ENCODE peak calls at places on chromosomes 11 and 22, in seven cellular contexts. One of them, this sample, is unnamed.

GRCh38 chr11:115190196-115190595 is 314.0 kb downstream of the CADM1 start:
- DNase-seq in stomach: no peak
- DNase-seq in dorsolateral prefrontal cortex: no peak
- DNase-seq in hepatocyte: no peak
- DNase-seq in colonic mucosa: no peak
- DNase-seq in lower lobe of right lung: no peak
- DNase-seq in uterus: no peak
- DNase-seq in this sample: no peak

GRCh38 chr22:29797351-29797750 is 30.2 kb downstream of the UQCR10 start:
- DNase-seq in dorsolateral prefrontal cortex: no peak
- DNase-seq in hepatocyte: no peak
- DNase-seq in uterus: no peak
- DNase-seq in lower lobe of right lung: no peak
- DNase-seq in colonic mucosa: no peak
- DNase-seq in stomach: no peak
- DNase-seq in this sample: no peak

GRCh38 chr11:20668410-20668809 is 976 bp upstream of the NELL1 start:
- DNase-seq in colonic mucosa: no peak
- DNase-seq in stomach: no peak
- DNase-seq in uterus: no peak
- DNase-seq in lower lobe of right lung: no peak
- DNase-seq in hepatocyte: no peak
- DNase-seq in dorsolateral prefrontal cortex: no peak
- DNase-seq in this sample: no peak

GRCh38 chr22:33803371-33803770 is 116.9 kb downstream of the LARGE1 start:
- DNase-seq in colonic mucosa: no peak
- DNase-seq in stomach: no peak
- DNase-seq in dorsolateral prefrontal cortex: no peak
- DNase-seq in hepatocyte: peak; percentile 46
- DNase-seq in lower lobe of right lung: no peak
- DNase-seq in uterus: peak; percentile 30
- DNase-seq in this sample: peak; percentile 10

GRCh38 chr11:57219021-57219627 is 17.9 kb downstream of the APLNR start:
- DNase-seq in lower lobe of right lung: no peak
- DNase-seq in hepatocyte: no peak
- DNase-seq in colonic mucosa: no peak
- DNase-seq in dorsolateral prefrontal cortex: no peak
- DNase-seq in uterus: no peak
- DNase-seq in stomach: no peak
- DNase-seq in this sample: no peak

GRCh38 chr11:43866520-43866919 is 14.1 kb upstream of the ALKBH3 start:
- DNase-seq in stomach: no peak
- DNase-seq in dorsolateral prefrontal cortex: no peak
- DNase-seq in uterus: no peak
- DNase-seq in hepatocyte: no peak
- DNase-seq in colonic mucosa: no peak
- DNase-seq in lower lobe of right lung: no peak
- DNase-seq in this sample: no peak

GRCh38 chr11:121082670-121083069 is 18.4 kb upstream of the TECTA start:
- DNase-seq in colonic mucosa: no peak
- DNase-seq in hepatocyte: peak; percentile 38
- DNase-seq in dorsolateral prefrontal cortex: no peak
- DNase-seq in lower lobe of right lung: no peak
- DNase-seq in stomach: no peak
- DNase-seq in uterus: no peak
- DNase-seq in this sample: no peak

GRCh38 chr22:37199839-37200161 is 11.8 kb upstream of the C1QTNF6 start:
- DNase-seq in stomach: no peak
- DNase-seq in colonic mucosa: peak; percentile 70
- DNase-seq in lower lobe of right lung: no peak
- DNase-seq in hepatocyte: peak; percentile 65
- DNase-seq in uterus: no peak
- DNase-seq in dorsolateral prefrontal cortex: no peak
- DNase-seq in this sample: no peak

GRCh38 chr22:48182036-48182435 is 1419.6 kb downstream of the TBC1D22A start:
- DNase-seq in hepatocyte: no peak
- DNase-seq in colonic mucosa: no peak
- DNase-seq in dorsolateral prefrontal cortex: no peak
- DNase-seq in stomach: no peak
- DNase-seq in lower lobe of right lung: no peak
- DNase-seq in uterus: no peak
- DNase-seq in this sample: no peak

GRCh38 chr11:124756753-124757227 is 4.7 kb upstream of the VSIG2 start:
- DNase-seq in colonic mucosa: no peak
- DNase-seq in uterus: no peak
- DNase-seq in lower lobe of right lung: no peak
- DNase-seq in stomach: no peak
- DNase-seq in dorsolateral prefrontal cortex: no peak
- DNase-seq in hepatocyte: no peak
- DNase-seq in this sample: no peak

GRCh38 chr11:10500757-10501684 is 40.0 kb downstream of the RNF141 start:
- DNase-seq in colonic mucosa: peak; percentile 13
- DNase-seq in lower lobe of right lung: no peak
- DNase-seq in stomach: no peak
- DNase-seq in uterus: no peak
- DNase-seq in hepatocyte: no peak
- DNase-seq in dorsolateral prefrontal cortex: no peak
- DNase-seq in this sample: no peak

GRCh38 chr11:19912206-19913118 is 199.8 kb downstream of the NAV2 start:
- DNase-seq in hepatocyte: no peak
- DNase-seq in uterus: no peak
- DNase-seq in lower lobe of right lung: no peak
- DNase-seq in dorsolateral prefrontal cortex: no peak
- DNase-seq in colonic mucosa: no peak
- DNase-seq in stomach: no peak
- DNase-seq in this sample: no peak

GRCh38 chr11:18347471-18348125 is 25.2 kb downstream of the GTF2H1 start:
- DNase-seq in colonic mucosa: no peak
- DNase-seq in lower lobe of right lung: no peak
- DNase-seq in hepatocyte: no peak
- DNase-seq in stomach: no peak
- DNase-seq in dorsolateral prefrontal cortex: no peak
- DNase-seq in uterus: no peak
- DNase-seq in this sample: no peak

GRCh38 chr11:22426915-22427314 is 88.7 kb downstream of the SLC17A6 start:
- DNase-seq in stomach: no peak
- DNase-seq in colonic mucosa: no peak
- DNase-seq in hepatocyte: no peak
- DNase-seq in uterus: no peak
- DNase-seq in dorsolateral prefrontal cortex: no peak
- DNase-seq in lower lobe of right lung: no peak
- DNase-seq in this sample: no peak

GRCh38 chr11:26930518-26931247 is 63.2 kb upstream of the FIBIN start:
- DNase-seq in lower lobe of right lung: no peak
- DNase-seq in uterus: no peak
- DNase-seq in dorsolateral prefrontal cortex: no peak
- DNase-seq in hepatocyte: peak; percentile 16
- DNase-seq in stomach: no peak
- DNase-seq in colonic mucosa: no peak
- DNase-seq in this sample: no peak

GRCh38 chr11:126564588-126564987 is 209.1 kb downstream of the ST3GAL4 start:
- DNase-seq in colonic mucosa: no peak
- DNase-seq in hepatocyte: no peak
- DNase-seq in stomach: no peak
- DNase-seq in lower lobe of right lung: no peak
- DNase-seq in dorsolateral prefrontal cortex: no peak
- DNase-seq in uterus: no peak
- DNase-seq in this sample: no peak

GRCh38 chr11:111654611-111655010 is 52.4 kb downstream of the SIK2 start:
- DNase-seq in stomach: no peak
- DNase-seq in dorsolateral prefrontal cortex: no peak
- DNase-seq in lower lobe of right lung: no peak
- DNase-seq in uterus: no peak
- DNase-seq in colonic mucosa: no peak
- DNase-seq in hepatocyte: no peak
- DNase-seq in this sample: no peak

GRCh38 chr11:64688534-64688982 is 34.4 kb downstream of the NRXN2 start:
- DNase-seq in stomach: peak; percentile 87
- DNase-seq in lower lobe of right lung: peak; percentile 91
- DNase-seq in colonic mucosa: peak; percentile 87
- DNase-seq in hepatocyte: peak; percentile 93
- DNase-seq in dorsolateral prefrontal cortex: peak; percentile 92
- DNase-seq in uterus: peak; percentile 91
- DNase-seq in this sample: peak; percentile 9

GRCh38 chr22:42863349-42863911 is 6.4 kb upstream of the ARFGAP3 start:
- DNase-seq in hepatocyte: no peak
- DNase-seq in dorsolateral prefrontal cortex: no peak
- DNase-seq in stomach: no peak
- DNase-seq in colonic mucosa: no peak
- DNase-seq in lower lobe of right lung: no peak
- DNase-seq in uterus: no peak
- DNase-seq in this sample: peak; percentile 56

GRCh38 chr11:77244277-77245014 is 57.0 kb downstream of the GDPD4 start:
- DNase-seq in dorsolateral prefrontal cortex: no peak
- DNase-seq in stomach: no peak
- DNase-seq in lower lobe of right lung: no peak
- DNase-seq in hepatocyte: no peak
- DNase-seq in uterus: no peak
- DNase-seq in colonic mucosa: no peak
- DNase-seq in this sample: no peak

GRCh38 chr22:21796863-21797262 is 61.3 kb upstream of the YPEL1 start:
- DNase-seq in stomach: peak; percentile 75
- DNase-seq in hepatocyte: no peak
- DNase-seq in colonic mucosa: no peak
- DNase-seq in uterus: no peak
- DNase-seq in lower lobe of right lung: no peak
- DNase-seq in dorsolateral prefrontal cortex: peak; percentile 59
- DNase-seq in this sample: no peak

GRCh38 chr11:132792341-132793140 is 739.8 kb downstream of the OPCML start:
- DNase-seq in hepatocyte: peak; percentile 30
- DNase-seq in lower lobe of right lung: no peak
- DNase-seq in stomach: no peak
- DNase-seq in dorsolateral prefrontal cortex: no peak
- DNase-seq in colonic mucosa: no peak
- DNase-seq in uterus: no peak
- DNase-seq in this sample: no peak

DNA sequence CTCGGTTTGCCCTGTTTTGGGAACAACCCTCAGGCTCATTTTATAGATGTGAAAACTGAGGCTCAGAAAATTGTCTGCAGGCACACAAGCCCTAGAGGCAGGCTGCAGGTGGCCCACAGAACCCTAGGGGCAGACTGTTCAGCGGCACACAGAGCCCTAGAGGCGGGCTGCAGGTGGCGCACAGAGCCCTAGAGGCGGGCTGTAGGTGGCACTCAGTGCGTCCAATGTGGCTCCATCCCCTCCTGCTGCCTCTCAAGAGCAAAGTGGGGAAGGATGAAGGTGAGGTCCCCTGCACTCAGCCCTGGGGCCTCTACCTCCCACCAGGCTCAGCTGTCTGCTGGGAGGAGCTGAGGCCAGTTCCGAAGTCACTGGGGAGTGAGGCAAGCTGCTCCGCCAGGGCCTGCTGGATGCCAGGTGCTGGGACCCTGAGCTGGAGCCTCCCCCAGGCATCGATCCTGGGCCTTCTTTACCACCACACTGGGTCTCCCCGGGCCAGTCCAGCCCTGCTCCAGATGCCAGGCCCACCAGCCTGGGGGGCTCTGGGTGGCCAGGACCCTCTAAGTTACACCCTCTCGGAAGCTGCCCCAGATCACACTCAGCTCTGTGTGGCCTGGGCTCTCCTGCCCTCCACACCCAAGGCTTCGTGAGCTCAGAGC is 2.3 kb downstream of the ACY3 start:
- DNase-seq in lower lobe of right lung: no peak
- DNase-seq in uterus: no peak
- DNase-seq in hepatocyte: peak; percentile 16
- DNase-seq in stomach: peak; percentile 63
- DNase-seq in colonic mucosa: no peak
- DNase-seq in dorsolateral prefrontal cortex: peak; percentile 30
- DNase-seq in this sample: no peak
- TF ChIP-seq CTCF in lower lobe of right lung: no peak
- TF ChIP-seq CTCF in uterus: no peak
- TF ChIP-seq CTCF in hepatocyte: no peak
- TF ChIP-seq CTCF in stomach: no peak
- TF ChIP-seq CTCF in colonic mucosa: no peak
- TF ChIP-seq CTCF in dorsolateral prefrontal cortex: no peak
- TF ChIP-seq CTCF in this sample: peak; percentile 45

GRCh38 chr11:123163621-123164020 is 31.4 kb downstream of the CLMP start:
- DNase-seq in dorsolateral prefrontal cortex: no peak
- DNase-seq in stomach: no peak
- DNase-seq in colonic mucosa: no peak
- DNase-seq in lower lobe of right lung: no peak
- DNase-seq in hepatocyte: no peak
- DNase-seq in uterus: no peak
- DNase-seq in this sample: no peak
- TF ChIP-seq CTCF in dorsolateral prefrontal cortex: no peak
- TF ChIP-seq CTCF in stomach: no peak
- TF ChIP-seq CTCF in colonic mucosa: no peak
- TF ChIP-seq CTCF in lower lobe of right lung: no peak
- TF ChIP-seq CTCF in hepatocyte: no peak
- TF ChIP-seq CTCF in uterus: no peak
- TF ChIP-seq CTCF in this sample: peak; percentile 41

GRCh38 chr11:69442012-69442806 is 39.3 kb upstream of the LINC01488 start:
- DNase-seq in hepatocyte: no peak
- DNase-seq in uterus: no peak
- DNase-seq in lower lobe of right lung: no peak
- DNase-seq in colonic mucosa: no peak
- DNase-seq in dorsolateral prefrontal cortex: peak; percentile 35
- DNase-seq in stomach: no peak
- DNase-seq in this sample: no peak
- TF ChIP-seq CTCF in hepatocyte: no peak
- TF ChIP-seq CTCF in uterus: no peak
- TF ChIP-seq CTCF in lower lobe of right lung: no peak
- TF ChIP-seq CTCF in colonic mucosa: no peak
- TF ChIP-seq CTCF in dorsolateral prefrontal cortex: no peak
- TF ChIP-seq CTCF in stomach: no peak
- TF ChIP-seq CTCF in this sample: peak; percentile 15

GRCh38 chr11:68018730-68019190 is 8.6 kb downstream of the ALDH3B1 start:
- DNase-seq in colonic mucosa: no peak
- DNase-seq in stomach: no peak
- DNase-seq in lower lobe of right lung: no peak
- DNase-seq in uterus: no peak
- DNase-seq in dorsolateral prefrontal cortex: no peak
- DNase-seq in hepatocyte: no peak
- DNase-seq in this sample: no peak

GRCh38 chr11:68020575-68020974 is 9.9 kb upstream of the NDUFS8 start:
- DNase-seq in lower lobe of right lung: peak; percentile 74
- DNase-seq in uterus: no peak
- DNase-seq in stomach: peak; percentile 82
- DNase-seq in hepatocyte: peak; percentile 47
- DNase-seq in dorsolateral prefrontal cortex: no peak
- DNase-seq in colonic mucosa: no peak
- DNase-seq in this sample: no peak

GRCh38 chr11:68022531-68022930 is 8.0 kb upstream of the NDUFS8 start:
- DNase-seq in hepatocyte: no peak
- DNase-seq in dorsolateral prefrontal cortex: no peak
- DNase-seq in lower lobe of right lung: no peak
- DNase-seq in colonic mucosa: no peak
- DNase-seq in uterus: no peak
- DNase-seq in stomach: no peak
- DNase-seq in this sample: no peak

GRCh38 chr11:68019486-68019885 is 9.4 kb downstream of the ALDH3B1 start:
- DNase-seq in lower lobe of right lung: no peak
- DNase-seq in uterus: no peak
- DNase-seq in dorsolateral prefrontal cortex: no peak
- DNase-seq in hepatocyte: no peak
- DNase-seq in stomach: no peak
- DNase-seq in colonic mucosa: no peak
- DNase-seq in this sample: no peak

GRCh38 chr11:68021167-68021787 is 9.2 kb upstream of the NDUFS8 start:
- DNase-seq in hepatocyte: peak; percentile 68
- DNase-seq in lower lobe of right lung: peak; percentile 71
- DNase-seq in stomach: peak; percentile 72
- DNase-seq in colonic mucosa: peak; percentile 62
- DNase-seq in uterus: no peak
- DNase-seq in dorsolateral prefrontal cortex: no peak
- DNase-seq in this sample: no peak
- TF ChIP-seq CTCF in hepatocyte: peak; percentile 38
- TF ChIP-seq CTCF in lower lobe of right lung: peak; percentile 25
- TF ChIP-seq CTCF in stomach: peak; percentile 17
- TF ChIP-seq CTCF in colonic mucosa: peak; percentile 48
- TF ChIP-seq CTCF in uterus: no peak
- TF ChIP-seq CTCF in dorsolateral prefrontal cortex: no peak
- TF ChIP-seq CTCF in this sample: peak; percentile 69

GRCh38 chr22:45911601-45912271 is 65.2 kb downstream of the WNT7B start:
- DNase-seq in dorsolateral prefrontal cortex: no peak
- DNase-seq in hepatocyte: no peak
- DNase-seq in colonic mucosa: no peak
- DNase-seq in lower lobe of right lung: peak; percentile 88
- DNase-seq in stomach: peak; percentile 36
- DNase-seq in uterus: no peak
- DNase-seq in this sample: no peak
- TF ChIP-seq CTCF in dorsolateral prefrontal cortex: no peak
- TF ChIP-seq CTCF in hepatocyte: no peak
- TF ChIP-seq CTCF in colonic mucosa: no peak
- TF ChIP-seq CTCF in lower lobe of right lung: peak; percentile 28
- TF ChIP-seq CTCF in stomach: no peak
- TF ChIP-seq CTCF in uterus: no peak
- TF ChIP-seq CTCF in this sample: peak; percentile 9

This sample was measured in epithelial cell of proximal tubule.